ENCODE peak calls at places on chromosomes 2 and 18, in four cellular contexts. B is K562, D is GM12878, E is HepG2. Y is an unnamed sample.

GRCh38 chr18:2147424-2147823 is 423.9 kb downstream of the METTL4 start:
- DNase-seq in E (no peak), B (no peak), D (no peak), Y (no peak)

GRCh38 chr2:11500702-11501303 is 33.0 kb upstream of the GREB1 start:
- DNase-seq in E (no peak), D (peak; percentile 45), B (no peak), Y (no peak)

GRCh38 chr2:49102146-49102545 is 52.2 kb downstream of the FSHR start:
- DNase-seq in B (no peak), E (no peak), D (no peak), Y (no peak)

GRCh38 chr18:55100817-55101457 is 141.7 kb upstream of the CCDC68 start:
- DNase-seq in D (no peak), B (no peak), E (no peak), Y (no peak)

GRCh38 chr2:233831011-233831721 is 23.2 kb downstream of the HJURP start:
- DNase-seq in B (no peak), E (no peak), D (no peak), Y (no peak)

GRCh38 chr2:237673130-237673921 is 45.9 kb downstream of the LRRFIP1 start:
- DNase-seq in E (peak; percentile 74), D (no peak), B (peak; percentile 65), Y (peak; percentile 55)

GRCh38 chr2:235776531-235776930 is 282.7 kb downstream of the AGAP1 start:
- DNase-seq in D (no peak), E (no peak), B (no peak), Y (no peak)

GRCh38 chr2:119841550-119841949 is 81.8 kb downstream of the PTPN4 start:
- DNase-seq in E (peak; percentile 34), D (no peak), B (no peak), Y (no peak)

GRCh38 chr2:189657867-189658266 is 3.4 kb upstream of the ASNSD1 start:
- DNase-seq in E (no peak), D (peak; percentile 47), B (peak; percentile 14), Y (no peak)

GRCh38 chr2:175203621-175204496 is 22.3 kb upstream of the ATP5MC3 start:
- DNase-seq in B (peak; percentile 58), E (peak; percentile 50), D (no peak), Y (peak; percentile 70)

GRCh38 chr2:217332866-217333265 is 473.0 kb upstream of the TNP1 start:
- DNase-seq in D (no peak), B (no peak), E (peak; percentile 52), Y (no peak)

GRCh38 chr2:10761591-10761990 is 40.2 kb downstream of the ATP6V1C2 start:
- DNase-seq in E (no peak), D (no peak), B (no peak), Y (no peak)

GRCh38 chr2:27322301-27322765 is 564 bp downstream of the MPV17 start:
- DNase-seq in E (no peak), B (peak; percentile 38), D (no peak), Y (peak; percentile 21)

GRCh38 chr2:44684559-44684958 is 256.9 kb upstream of the SIX3 start:
- DNase-seq in D (no peak), B (no peak), E (no peak), Y (no peak)

GRCh38 chr2:63665806-63666205 is 77.0 kb downstream of the MDH1 start:
- DNase-seq in D (no peak), B (no peak), E (no peak), Y (no peak)

GRCh38 chr2:2104331-2104730 is 226.7 kb downstream of the MYT1L start:
- DNase-seq in E (no peak), D (no peak), B (no peak), Y (no peak)

GRCh38 chr2:2101924-2102323 is 229.2 kb downstream of the MYT1L start:
- DNase-seq in B (peak; percentile 21), D (no peak), E (no peak), Y (no peak)

GRCh38 chr2:2102870-2103269 is 228.2 kb downstream of the MYT1L start:
- DNase-seq in E (no peak), D (no peak), B (no peak), Y (no peak)

GRCh38 chr2:2107140-2107539 is 223.9 kb downstream of the MYT1L start:
- DNase-seq in E (no peak), B (no peak), D (no peak), Y (no peak)

GRCh38 chr2:2103320-2103719 is 227.8 kb downstream of the MYT1L start:
- DNase-seq in D (no peak), B (no peak), E (no peak), Y (no peak)
- TF ChIP-seq FOXK2 in D (no peak), B (no peak), E (no peak), Y (no peak)

GRCh38 chr2:241234962-241235361 is 46.5 kb downstream of the ANO7 start:
- DNase-seq in D (no peak), B (no peak), E (no peak), Y (no peak)
- TF ChIP-seq FOXK2 in D (no peak), B (no peak), E (no peak), Y (no peak)

DNA sequence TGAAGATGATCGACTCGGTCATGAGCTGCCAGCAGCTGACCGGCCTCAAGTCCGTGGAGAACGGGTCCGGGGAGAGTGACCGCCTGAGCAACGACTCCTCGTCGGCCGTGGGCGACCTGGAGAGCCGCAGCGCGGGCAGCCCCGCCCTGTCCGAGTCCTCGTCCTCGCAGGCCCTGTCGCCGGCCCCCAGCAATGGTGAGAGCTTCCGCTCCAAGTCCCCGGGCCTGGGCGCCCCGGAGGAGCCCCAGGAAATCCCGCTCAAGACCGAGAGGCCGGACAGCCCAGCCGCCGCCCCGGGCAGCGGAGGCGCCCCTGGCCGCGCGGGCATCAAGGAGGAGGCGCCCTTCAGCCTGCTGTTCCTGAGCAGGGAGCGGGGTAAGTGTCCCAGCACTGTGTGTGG is 14.9 kb downstream of the SALL3 start:
- DNase-seq in D (no peak), B (no peak), E (no peak), Y (no peak)
- TF ChIP-seq FOXK2 in D (no peak), B (no peak), E (no peak), Y (no peak)

GRCh38 chr2:100240386-100240785 is 81.9 kb downstream of the LONRF2 start:
- DNase-seq in D (no peak), B (no peak), E (no peak), Y (no peak)

GRCh38 chr2:100241236-100241635 is 81.1 kb downstream of the LONRF2 start:
- DNase-seq in E (no peak), D (no peak), B (no peak), Y (no peak)

GRCh38 chr2:100242891-100243670 is 79.2 kb downstream of the LONRF2 start:
- DNase-seq in D (no peak), E (peak; percentile 45), B (peak; percentile 72), Y (peak; percentile 78)

GRCh38 chr2:100243671-100244030 is 78.7 kb downstream of the LONRF2 start:
- DNase-seq in E (no peak), D (no peak), B (no peak), Y (no peak)

DNA sequence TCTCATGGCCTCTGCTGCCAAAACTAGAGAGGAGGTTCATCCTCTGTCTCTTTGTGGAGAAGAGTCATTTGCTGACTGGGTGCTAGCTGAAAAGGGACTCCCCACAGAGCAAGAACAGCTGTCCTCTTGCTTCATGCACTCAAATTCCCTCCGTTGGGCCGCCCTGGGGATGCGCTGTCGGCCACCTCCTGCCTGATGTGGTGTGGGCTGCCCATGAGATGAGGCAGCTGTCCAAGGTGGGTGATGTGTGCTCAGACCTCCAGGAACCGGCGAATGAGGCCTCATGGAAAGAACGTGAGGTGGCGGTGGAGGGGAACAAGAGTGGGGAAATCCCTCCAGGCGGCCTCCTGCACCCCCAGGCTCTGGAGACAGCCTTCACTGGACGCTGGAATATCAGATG is 79.9 kb downstream of the LONRF2 start:
- DNase-seq in B (no peak), D (no peak), E (no peak), Y (no peak)
- TF ChIP-seq FOXK2 in B (no peak), D (no peak), E (no peak), Y (no peak)

DNA sequence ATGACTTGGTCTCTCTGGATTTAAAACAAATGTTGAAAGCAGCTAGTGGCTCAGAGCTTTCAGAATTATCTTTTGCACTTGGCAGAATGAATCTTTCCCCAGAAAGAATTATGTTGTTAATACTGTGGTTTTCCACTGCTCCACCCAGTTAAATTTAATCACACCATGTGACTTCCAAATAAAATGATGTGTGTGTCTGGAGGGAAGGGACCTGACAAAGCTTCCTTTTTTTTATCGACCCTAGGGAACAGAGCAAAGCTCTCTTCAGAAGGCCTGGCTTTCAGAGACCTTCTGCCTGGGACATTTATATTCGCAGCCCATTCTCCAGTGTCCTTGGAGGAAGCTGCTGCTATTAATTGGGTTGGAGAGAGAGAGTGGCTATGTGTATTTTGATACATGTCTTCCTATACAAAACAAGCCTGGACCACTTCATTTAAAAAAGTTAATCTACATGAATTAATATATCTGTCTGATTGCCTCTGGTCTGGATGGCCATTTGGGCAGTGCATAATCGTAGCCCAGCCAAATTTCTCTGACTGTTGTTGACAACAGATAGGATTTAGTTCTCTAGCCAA is 233.7 kb downstream of the PRKCE start:
- DNase-seq in E (no peak), B (no peak), D (no peak), Y (no peak)
- TF ChIP-seq FOXK2 in E (no peak), B (no peak), D (no peak), Y (no peak)

GRCh38 chr2:143357956-143358355 is 228.7 kb downstream of the ARHGAP15 start:
- DNase-seq in D (no peak), B (no peak), E (no peak), Y (no peak)
- TF ChIP-seq FOXK2 in D (no peak), B (no peak), E (no peak), Y (no peak)

GRCh38 chr2:200359552-200359951 is 53.1 kb downstream of the SPATS2L start:
- DNase-seq in E (no peak), B (no peak), D (no peak), Y (no peak)

GRCh38 chr2:200356306-200356705 is 49.8 kb downstream of the SPATS2L start:
- DNase-seq in B (no peak), E (no peak), D (no peak), Y (no peak)

GRCh38 chr2:200357845-200358244 is 51.4 kb downstream of the SPATS2L start:
- DNase-seq in E (no peak), B (no peak), D (no peak), Y (no peak)

GRCh38 chr2:200354823-200355751 is 48.6 kb downstream of the SPATS2L start:
- DNase-seq in D (no peak), B (no peak), E (no peak), Y (no peak)

DNA sequence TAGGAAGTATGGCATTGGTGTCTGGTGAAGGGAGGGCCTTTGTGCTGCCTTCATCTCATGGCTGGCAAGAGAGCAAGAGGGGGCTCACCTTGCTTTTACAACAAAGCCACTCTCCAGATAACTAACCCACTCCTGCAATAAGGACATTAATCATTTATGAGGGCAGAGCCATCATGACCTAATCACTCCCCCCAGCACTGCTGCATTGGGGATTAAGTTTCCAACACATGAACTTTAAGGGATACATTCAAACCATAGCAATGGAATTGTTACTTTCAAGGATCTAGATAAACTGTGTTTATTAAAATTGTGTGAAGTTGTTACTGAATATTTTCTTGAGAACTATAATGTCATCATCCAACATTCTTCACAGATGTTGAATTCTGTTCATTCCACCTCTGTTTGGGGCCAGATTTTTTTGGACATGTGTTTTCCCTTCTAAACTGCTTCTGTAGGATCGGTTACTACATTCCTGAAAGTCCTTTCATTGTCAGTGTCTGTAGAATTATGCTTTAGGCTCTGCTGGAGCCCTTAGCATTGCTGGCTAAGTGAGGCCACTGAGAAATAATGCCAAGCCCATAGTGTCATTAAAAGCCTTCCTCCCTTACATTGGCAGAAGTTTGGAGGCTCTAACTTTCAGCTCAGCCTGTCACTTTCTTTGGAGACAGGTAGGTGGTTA is 50.4 kb downstream of the SPATS2L start:
- DNase-seq in E (no peak), B (no peak), D (no peak), Y (no peak)
- TF ChIP-seq FOXK2 in E (no peak), B (no peak), D (no peak), Y (no peak)

GRCh38 chr2:167844714-167845530 is 402.5 kb downstream of the STK39 start:
- DNase-seq in D (no peak), E (peak; percentile 36), B (peak; percentile 81), Y (no peak)
- TF ChIP-seq FOXK2 in D (no peak), E (no peak), B (no peak), Y (no peak)

GRCh38 chr2:228847684-228848083 is 423.4 kb downstream of the PID1 start:
- DNase-seq in B (no peak), E (no peak), D (no peak), Y (no peak)
- TF ChIP-seq FOXK2 in B (no peak), E (no peak), D (no peak), Y (no peak)

Y was measured in HEK293T.